ENCODE peak calls at places on chromosome 13, in eight cellular contexts. I, O, X, U, H, F, G and V are unnamed samples.

GRCh38 chr13:39688699-39689405 is 33.4 kb downstream of the COG6 start:
- DNase-seq in I (no peak), O (no peak), X (no peak), U (no peak), H (no peak), F (no peak), G (no peak), V (no peak)

GRCh38 chr13:75226755-75227435 is 255.1 kb downstream of the TBC1D4 start:
- DNase-seq in I (no peak), O (no peak), X (no peak), U (no peak), H (no peak), F (no peak), G (no peak), V (no peak)

GRCh38 chr13:82962422-82962821 is 919.9 kb downstream of the SLITRK1 start:
- DNase-seq in I (no peak), O (no peak), X (no peak), U (no peak), H (no peak), F (no peak), G (no peak), V (no peak)

GRCh38 chr13:37023871-37024270 is 23.3 kb downstream of the EXOSC8 start:
- DNase-seq in I (no peak), O (no peak), X (no peak), U (no peak), H (no peak), F (no peak), G (no peak), V (no peak)

GRCh38 chr13:30276178-30276577 is 31.2 kb downstream of the KATNAL1 start:
- DNase-seq in I (no peak), O (no peak), X (no peak), U (no peak), H (no peak), F (no peak), G (no peak), V (no peak)

GRCh38 chr13:26867451-26868067 is 107.0 kb upstream of the GPR12 start:
- DNase-seq in I (no peak), O (no peak), X (no peak), U (no peak), H (no peak), F (no peak), G (no peak), V (no peak)

GRCh38 chr13:113881614-113882265 is 17.9 kb upstream of the GAS6 start:
- DNase-seq in I (no peak), O (peak; percentile 28), X (no peak), U (no peak), H (no peak), F (no peak), G (no peak), V (no peak)

GRCh38 chr13:66577358-66577757 is 652.8 kb downstream of the PCDH9 start:
- DNase-seq in I (no peak), O (no peak), X (no peak), U (no peak), H (no peak), F (no peak), G (no peak), V (no peak)

GRCh38 chr13:38905861-38906260 is 84.8 kb downstream of the STOML3 start:
- DNase-seq in I (no peak), O (no peak), X (no peak), U (no peak), H (no peak), F (no peak), G (no peak), V (no peak)

GRCh38 chr13:50643055-50643454 is 200.4 kb downstream of the DLEU7 start:
- DNase-seq in I (no peak), O (no peak), X (no peak), U (no peak), H (no peak), F (no peak), G (no peak), V (no peak)

GRCh38 chr13:101627556-101627943 is 175.1 kb downstream of the ITGBL1 start:
- DNase-seq in I (no peak), O (peak; percentile 20), X (no peak), U (no peak), H (no peak), F (no peak), G (no peak), V (no peak)

GRCh38 chr13:25731511-25731910 is 320.3 kb downstream of the SHISA2 start:
- DNase-seq in I (no peak), O (no peak), X (no peak), U (no peak), H (no peak), F (no peak), G (no peak), V (no peak)

GRCh38 chr13:108332791-108333190 is 63.3 kb downstream of the TNFSF13B start:
- DNase-seq in I (no peak), O (no peak), X (no peak), U (no peak), H (no peak), F (no peak), G (no peak), V (no peak)

GRCh38 chr13:30431269-30431950 is 9.1 kb downstream of the UBE2L5 start:
- DNase-seq in I (no peak), O (no peak), X (no peak), U (no peak), H (no peak), F (no peak), G (no peak), V (no peak)

GRCh38 chr13:66415444-66415843 is 814.7 kb downstream of the PCDH9 start:
- DNase-seq in I (no peak), O (no peak), X (no peak), U (no peak), H (no peak), F (no peak), G (no peak), V (no peak)

GRCh38 chr13:109331898-109332297 is 454.5 kb downstream of the IRS2 start:
- DNase-seq in I (no peak), O (peak; percentile 65), X (no peak), U (peak; percentile 55), H (peak; percentile 97), F (no peak), G (no peak), V (no peak)

GRCh38 chr13:97429681-97430081 is 4.3 kb upstream of the RAP2A start:
- DNase-seq in I (no peak), O (no peak), X (no peak), U (no peak), H (no peak), F (no peak), G (no peak), V (no peak)

GRCh38 chr13:110400786-110401533 is 93.9 kb downstream of the COL4A2 start:
- DNase-seq in I (no peak), O (no peak), X (no peak), U (no peak), H (no peak), F (no peak), G (no peak), V (no peak)

GRCh38 chr13:27504126-27504525 is 53.8 kb upstream of the MTIF3 start:
- DNase-seq in I (no peak), O (no peak), X (no peak), U (no peak), H (no peak), F (no peak), G (no peak), V (no peak)